ENCODE peak calls at places on chromosomes 13 and 19, in nine cellular contexts. One of them, this sample, is unnamed.
A peak's percentile ranks its signal among the peaks of the same experiment; 100 is the strongest.

GRCh38 chr19:12675940-12676339 is 5.7 kb downstream of the DHPS start:
- DNase-seq in SK-N-SH: no peak
- DNase-seq in MM.1S: no peak
- DNase-seq in OCI-LY7: no peak
- DNase-seq in GM23338: no peak
- DNase-seq in PC-3: no peak
- DNase-seq in hepatocyte: no peak
- DNase-seq in HCT116: no peak
- DNase-seq in neural progenitor cell: no peak
- DNase-seq in this sample: no peak

GRCh38 chr19:3210347-3211017 is 14.0 kb upstream of the CELF5 start:
- DNase-seq in hepatocyte: peak; percentile 52
- DNase-seq in HCT116: peak; percentile 4
- DNase-seq in neural progenitor cell: peak; percentile 61
- DNase-seq in OCI-LY7: peak; percentile 63
- DNase-seq in SK-N-SH: peak; percentile 90
- DNase-seq in MM.1S: peak; percentile 40
- DNase-seq in GM23338: peak; percentile 84
- DNase-seq in PC-3: peak; percentile 35
- DNase-seq in this sample: peak; percentile 62

GRCh38 chr19:46812898-46813569 is 24.6 kb upstream of the SLC1A5 start:
- DNase-seq in GM23338: no peak
- DNase-seq in hepatocyte: no peak
- DNase-seq in HCT116: no peak
- DNase-seq in SK-N-SH: peak; percentile 67
- DNase-seq in MM.1S: no peak
- DNase-seq in OCI-LY7: no peak
- DNase-seq in PC-3: no peak
- DNase-seq in neural progenitor cell: peak; percentile 15
- DNase-seq in this sample: no peak

GRCh38 chr19:47886010-47886559 is at the start of gene SULT2A1:
- DNase-seq in GM23338: no peak
- DNase-seq in HCT116: no peak
- DNase-seq in MM.1S: no peak
- DNase-seq in SK-N-SH: no peak
- DNase-seq in neural progenitor cell: no peak
- DNase-seq in PC-3: no peak
- DNase-seq in hepatocyte: peak; percentile 57
- DNase-seq in OCI-LY7: no peak
- DNase-seq in this sample: no peak

GRCh38 chr13:44609137-44609536 is 33.0 kb upstream of the TSC22D1 start:
- DNase-seq in PC-3: no peak
- DNase-seq in HCT116: no peak
- DNase-seq in MM.1S: no peak
- DNase-seq in hepatocyte: no peak
- DNase-seq in GM23338: peak; percentile 65
- DNase-seq in OCI-LY7: no peak
- DNase-seq in SK-N-SH: no peak
- DNase-seq in neural progenitor cell: no peak
- DNase-seq in this sample: no peak

GRCh38 chr13:67408823-67409222 is 178.7 kb upstream of the PCDH9 start:
- DNase-seq in GM23338: peak; percentile 2
- DNase-seq in SK-N-SH: no peak
- DNase-seq in MM.1S: no peak
- DNase-seq in PC-3: no peak
- DNase-seq in neural progenitor cell: no peak
- DNase-seq in HCT116: no peak
- DNase-seq in OCI-LY7: no peak
- DNase-seq in hepatocyte: peak; percentile 42
- DNase-seq in this sample: no peak

GRCh38 chr19:51166846-51167490 is 24.9 kb downstream of the SIGLEC7 start:
- DNase-seq in GM23338: no peak
- DNase-seq in hepatocyte: no peak
- DNase-seq in SK-N-SH: no peak
- DNase-seq in HCT116: no peak
- DNase-seq in neural progenitor cell: no peak
- DNase-seq in PC-3: no peak
- DNase-seq in OCI-LY7: no peak
- DNase-seq in MM.1S: no peak
- DNase-seq in this sample: no peak

GRCh38 chr13:60572003-60572792 is 175.2 kb downstream of the TDRD3 start:
- DNase-seq in SK-N-SH: no peak
- DNase-seq in GM23338: peak; percentile 61
- DNase-seq in MM.1S: no peak
- DNase-seq in neural progenitor cell: peak; percentile 20
- DNase-seq in OCI-LY7: no peak
- DNase-seq in hepatocyte: peak; percentile 18
- DNase-seq in PC-3: peak; percentile 80
- DNase-seq in HCT116: no peak
- DNase-seq in this sample: peak; percentile 61

GRCh38 chr13:21014666-21015170 is 46.7 kb downstream of the LATS2 start:
- DNase-seq in HCT116: no peak
- DNase-seq in OCI-LY7: no peak
- DNase-seq in PC-3: peak; percentile 74
- DNase-seq in SK-N-SH: no peak
- DNase-seq in MM.1S: no peak
- DNase-seq in GM23338: no peak
- DNase-seq in neural progenitor cell: no peak
- DNase-seq in hepatocyte: peak; percentile 45
- DNase-seq in this sample: peak; percentile 92

GRCh38 chr19:14433454-14434156 is 499 bp downstream of the PKN1 start:
- DNase-seq in neural progenitor cell: peak; percentile 48
- DNase-seq in GM23338: peak; percentile 55
- DNase-seq in SK-N-SH: peak; percentile 59
- DNase-seq in hepatocyte: peak; percentile 60
- DNase-seq in HCT116: no peak
- DNase-seq in PC-3: peak; percentile 47
- DNase-seq in MM.1S: peak; percentile 34
- DNase-seq in OCI-LY7: peak; percentile 59
- DNase-seq in this sample: peak; percentile 39

GRCh38 chr13:77530870-77531269 is 4.6 kb upstream of the SCEL start:
- DNase-seq in hepatocyte: no peak
- DNase-seq in GM23338: no peak
- DNase-seq in MM.1S: no peak
- DNase-seq in SK-N-SH: no peak
- DNase-seq in HCT116: no peak
- DNase-seq in OCI-LY7: no peak
- DNase-seq in neural progenitor cell: no peak
- DNase-seq in PC-3: no peak
- DNase-seq in this sample: no peak

GRCh38 chr13:48178126-48178525 is 54.9 kb upstream of the ITM2B start:
- DNase-seq in HCT116: no peak
- DNase-seq in SK-N-SH: no peak
- DNase-seq in GM23338: no peak
- DNase-seq in OCI-LY7: no peak
- DNase-seq in MM.1S: no peak
- DNase-seq in PC-3: no peak
- DNase-seq in hepatocyte: no peak
- DNase-seq in neural progenitor cell: no peak
- DNase-seq in this sample: no peak

GRCh38 chr19:34363094-34363493 is 1.9 kb upstream of the GPI start:
- DNase-seq in SK-N-SH: no peak
- DNase-seq in hepatocyte: no peak
- DNase-seq in OCI-LY7: no peak
- DNase-seq in MM.1S: no peak
- DNase-seq in PC-3: no peak
- DNase-seq in GM23338: peak; percentile 71
- DNase-seq in neural progenitor cell: peak; percentile 52
- DNase-seq in HCT116: no peak
- DNase-seq in this sample: peak; percentile 13

GRCh38 chr19:33564836-33565338 is 43.3 kb upstream of the PEPD start:
- DNase-seq in MM.1S: no peak
- DNase-seq in SK-N-SH: no peak
- DNase-seq in GM23338: peak; percentile 17
- DNase-seq in HCT116: no peak
- DNase-seq in hepatocyte: no peak
- DNase-seq in PC-3: no peak
- DNase-seq in neural progenitor cell: no peak
- DNase-seq in OCI-LY7: no peak
- DNase-seq in this sample: no peak

GRCh38 chr13:98105929-98106336 is 37.0 kb upstream of the FARP1 start:
- DNase-seq in MM.1S: no peak
- DNase-seq in neural progenitor cell: no peak
- DNase-seq in hepatocyte: peak; percentile 77
- DNase-seq in OCI-LY7: no peak
- DNase-seq in PC-3: peak; percentile 23
- DNase-seq in SK-N-SH: no peak
- DNase-seq in HCT116: no peak
- DNase-seq in GM23338: no peak
- DNase-seq in this sample: peak; percentile 74

GRCh38 chr13:75745387-75745786 is 109.3 kb downstream of the LMO7 start:
- DNase-seq in neural progenitor cell: no peak
- DNase-seq in SK-N-SH: no peak
- DNase-seq in PC-3: no peak
- DNase-seq in hepatocyte: no peak
- DNase-seq in HCT116: no peak
- DNase-seq in GM23338: no peak
- DNase-seq in MM.1S: no peak
- DNase-seq in OCI-LY7: no peak
- DNase-seq in this sample: no peak

GRCh38 chr19:13553880-13554400 is 47.7 kb upstream of the CACNA1A start:
- DNase-seq in MM.1S: no peak
- DNase-seq in hepatocyte: no peak
- DNase-seq in SK-N-SH: no peak
- DNase-seq in OCI-LY7: no peak
- DNase-seq in GM23338: no peak
- DNase-seq in HCT116: no peak
- DNase-seq in PC-3: no peak
- DNase-seq in neural progenitor cell: no peak
- DNase-seq in this sample: peak; percentile 5

GRCh38 chr19:45211751-45212381 is 33.3 kb downstream of the BLOC1S3 start:
- DNase-seq in HCT116: no peak
- DNase-seq in neural progenitor cell: no peak
- DNase-seq in SK-N-SH: peak; percentile 27
- DNase-seq in GM23338: no peak
- DNase-seq in hepatocyte: no peak
- DNase-seq in PC-3: no peak
- DNase-seq in MM.1S: no peak
- DNase-seq in OCI-LY7: no peak
- DNase-seq in this sample: no peak
- H3K4me2 ChIP-seq in HCT116: no peak overlapping the region
- H3K4me2 ChIP-seq in neural progenitor cell: no peak overlapping the region
- H3K4me2 ChIP-seq in SK-N-SH: no peak overlapping the region
- H3K4me2 ChIP-seq in GM23338: peak overlapping the region; percentile 48
- H3K4me2 ChIP-seq in hepatocyte: no peak overlapping the region
- H3K4me2 ChIP-seq in PC-3: no peak overlapping the region
- H3K4me2 ChIP-seq in MM.1S: no peak overlapping the region
- H3K4me2 ChIP-seq in OCI-LY7: no peak overlapping the region
- H3K4me2 ChIP-seq in this sample: no peak overlapping the region

DNA sequence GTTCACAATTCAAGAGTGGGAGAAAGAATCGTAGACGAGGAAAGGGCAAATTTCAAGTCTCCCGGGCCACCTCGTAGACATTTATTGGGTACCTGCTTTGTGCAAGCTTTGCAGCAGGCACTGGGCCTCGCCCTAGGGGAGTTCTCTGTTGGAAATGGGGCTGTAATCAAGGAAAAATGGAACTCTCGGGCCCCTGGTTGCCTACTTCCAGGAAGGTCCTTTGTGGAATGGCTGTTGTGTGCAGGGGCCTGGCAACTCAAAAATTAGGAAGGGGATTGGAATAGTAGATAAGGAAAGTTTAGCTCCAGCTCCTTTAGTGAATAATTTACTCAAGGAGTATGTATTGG is 612 bp downstream of the ZNF526 start:
- DNase-seq in neural progenitor cell: peak; percentile 13
- DNase-seq in SK-N-SH: no peak
- DNase-seq in MM.1S: no peak
- DNase-seq in HCT116: no peak
- DNase-seq in GM23338: no peak
- DNase-seq in OCI-LY7: no peak
- DNase-seq in hepatocyte: no peak
- DNase-seq in PC-3: no peak
- DNase-seq in this sample: peak; percentile 43
- H2AFZ ChIP-seq in neural progenitor cell: peak overlapping the region; percentile 28
- H2AFZ ChIP-seq in SK-N-SH: no peak overlapping the region
- H2AFZ ChIP-seq in MM.1S: peak overlapping the region; percentile 75
- H2AFZ ChIP-seq in HCT116: no peak overlapping the region
- H2AFZ ChIP-seq in GM23338: no peak overlapping the region
- H2AFZ ChIP-seq in OCI-LY7: peak overlapping the region; percentile 44
- H2AFZ ChIP-seq in hepatocyte: peak overlapping the region; percentile 27
- H2AFZ ChIP-seq in PC-3: peak overlapping the region; percentile 47
- H2AFZ ChIP-seq in this sample: peak overlapping the region; percentile 63

DNA sequence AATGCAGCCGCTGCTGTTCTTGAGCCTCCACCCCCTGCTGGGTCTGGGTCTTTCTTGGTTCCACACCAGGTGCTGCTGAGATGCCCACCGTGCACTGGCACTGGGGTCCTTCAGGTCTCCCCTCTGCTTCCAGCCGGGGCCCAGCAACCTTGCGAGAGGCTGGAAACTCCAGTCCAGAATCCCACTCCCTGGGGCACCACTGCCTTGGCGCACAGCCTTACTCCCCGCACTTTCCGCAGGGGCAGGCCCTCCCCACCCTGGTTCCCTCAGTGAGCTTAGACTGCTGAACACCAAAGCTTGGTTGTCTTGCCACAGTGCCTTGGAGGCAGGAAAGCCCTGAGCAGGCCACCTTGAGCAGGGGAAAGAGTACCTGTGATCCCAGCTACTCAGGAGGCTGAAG is 60.0 kb downstream of the ANKRD10 start:
- DNase-seq in PC-3: no peak
- DNase-seq in GM23338: no peak
- DNase-seq in SK-N-SH: no peak
- DNase-seq in HCT116: no peak
- DNase-seq in neural progenitor cell: no peak
- DNase-seq in OCI-LY7: no peak
- DNase-seq in hepatocyte: no peak
- DNase-seq in MM.1S: no peak
- DNase-seq in this sample: no peak
- TF ChIP-seq EZH2phosphoT487 in PC-3: no peak
- TF ChIP-seq EZH2phosphoT487 in GM23338: no peak
- TF ChIP-seq EZH2phosphoT487 in SK-N-SH: no peak
- TF ChIP-seq EZH2phosphoT487 in HCT116: no peak
- TF ChIP-seq EZH2phosphoT487 in neural progenitor cell: no peak
- TF ChIP-seq EZH2phosphoT487 in OCI-LY7: no peak
- TF ChIP-seq EZH2phosphoT487 in hepatocyte: no peak
- TF ChIP-seq EZH2phosphoT487 in MM.1S: no peak
- TF ChIP-seq EZH2phosphoT487 in this sample: no peak

GRCh38 chr13:72537400-72537780 is 190.0 kb downstream of the MZT1 start:
- DNase-seq in SK-N-SH: no peak
- DNase-seq in neural progenitor cell: no peak
- DNase-seq in hepatocyte: peak; percentile 9
- DNase-seq in OCI-LY7: no peak
- DNase-seq in PC-3: no peak
- DNase-seq in GM23338: no peak
- DNase-seq in HCT116: no peak
- DNase-seq in MM.1S: no peak
- DNase-seq in this sample: no peak
- H3K4me2 ChIP-seq in SK-N-SH: no peak overlapping the region
- H3K4me2 ChIP-seq in neural progenitor cell: no peak overlapping the region
- H3K4me2 ChIP-seq in hepatocyte: peak overlapping the region; percentile 64
- H3K4me2 ChIP-seq in OCI-LY7: no peak overlapping the region
- H3K4me2 ChIP-seq in PC-3: no peak overlapping the region
- H3K4me2 ChIP-seq in GM23338: no peak overlapping the region
- H3K4me2 ChIP-seq in HCT116: no peak overlapping the region
- H3K4me2 ChIP-seq in MM.1S: no peak overlapping the region
- H3K4me2 ChIP-seq in this sample: no peak overlapping the region

GRCh38 chr13:36887758-36888521 is 32.1 kb downstream of the SMAD9 start:
- DNase-seq in HCT116: no peak
- DNase-seq in PC-3: no peak
- DNase-seq in OCI-LY7: peak; percentile 10
- DNase-seq in MM.1S: no peak
- DNase-seq in GM23338: peak; percentile 31
- DNase-seq in SK-N-SH: no peak
- DNase-seq in hepatocyte: no peak
- DNase-seq in neural progenitor cell: peak; percentile 26
- DNase-seq in this sample: no peak
- H2AFZ ChIP-seq in HCT116: no peak overlapping the region
- H2AFZ ChIP-seq in PC-3: no peak overlapping the region
- H2AFZ ChIP-seq in OCI-LY7: no peak overlapping the region
- H2AFZ ChIP-seq in MM.1S: no peak overlapping the region
- H2AFZ ChIP-seq in GM23338: peak overlapping the region; percentile 88
- H2AFZ ChIP-seq in SK-N-SH: no peak overlapping the region
- H2AFZ ChIP-seq in hepatocyte: no peak overlapping the region
- H2AFZ ChIP-seq in neural progenitor cell: peak overlapping the region; percentile 93
- H2AFZ ChIP-seq in this sample: no peak overlapping the region